ENCODE peak calls at places on chromosomes 3 and 15, in four cellular contexts. One of them, this sample, is unnamed.

GRCh38 chr15:74780983-74781672 is 752 bp upstream of the CSK start:
- DNase-seq in K562: peak; percentile 50
- DNase-seq in GM12891: no peak
- DNase-seq in GM12878: no peak
- DNase-seq in this sample: peak; percentile 96

GRCh38 chr15:25673351-25673750 is 189.8 kb downstream of the ATP10A start:
- DNase-seq in K562: no peak
- DNase-seq in GM12891: no peak
- DNase-seq in GM12878: no peak
- DNase-seq in this sample: no peak

GRCh38 chr3:153768559-153769469 is 352.4 kb upstream of the ARHGEF26 start:
- DNase-seq in K562: peak; percentile 55
- DNase-seq in GM12891: peak; percentile 19
- DNase-seq in GM12878: peak; percentile 9
- DNase-seq in this sample: peak; percentile 21

GRCh38 chr3:108293858-108294257 is 2.5 kb upstream of the HHLA2 start:
- DNase-seq in K562: no peak
- DNase-seq in GM12891: peak; percentile 19
- DNase-seq in GM12878: no peak
- DNase-seq in this sample: no peak

GRCh38 chr15:100663066-100663465 is 60.7 kb downstream of the ASB7 start:
- DNase-seq in K562: peak; percentile 13
- DNase-seq in GM12891: no peak
- DNase-seq in GM12878: no peak
- DNase-seq in this sample: no peak

GRCh38 chr3:15601399-15602145 is at the start of the genes BTD and HACL1:
- DNase-seq in K562: peak; percentile 99
- DNase-seq in GM12891: peak; percentile 73
- DNase-seq in GM12878: peak; percentile 99
- DNase-seq in this sample: peak; percentile 96

GRCh38 chr3:123287962-123288302 is 86.2 kb downstream of the SEC22A start:
- DNase-seq in K562: no peak
- DNase-seq in GM12891: no peak
- DNase-seq in GM12878: no peak
- DNase-seq in this sample: no peak

GRCh38 chr3:188915137-188915536 is 256.6 kb upstream of the TPRG1 start:
- DNase-seq in K562: no peak
- DNase-seq in GM12891: no peak
- DNase-seq in GM12878: no peak
- DNase-seq in this sample: no peak

GRCh38 chr15:69478259-69478687 is 25.7 kb downstream of the RPLP1 start:
- DNase-seq in K562: peak; percentile 65
- DNase-seq in GM12891: peak; percentile 51
- DNase-seq in GM12878: no peak
- DNase-seq in this sample: peak; percentile 37

GRCh38 chr3:45772341-45773035 is 23.8 kb downstream of the SLC6A20 start:
- DNase-seq in K562: no peak
- DNase-seq in GM12891: no peak
- DNase-seq in GM12878: no peak
- DNase-seq in this sample: no peak

GRCh38 chr3:115470254-115470653 is 153.1 kb upstream of the GAP43 start:
- DNase-seq in K562: no peak
- DNase-seq in GM12891: no peak
- DNase-seq in GM12878: no peak
- DNase-seq in this sample: no peak

GRCh38 chr3:65854606-65855304 is 184.0 kb downstream of the MAGI1 start:
- DNase-seq in K562: no peak
- DNase-seq in GM12891: no peak
- DNase-seq in GM12878: no peak
- DNase-seq in this sample: no peak

GRCh38 chr15:53861792-53862191 is 102.3 kb upstream of the WDR72 start:
- DNase-seq in K562: no peak
- DNase-seq in GM12891: no peak
- DNase-seq in GM12878: no peak
- DNase-seq in this sample: no peak

GRCh38 chr3:16374047-16375019 is 109.3 kb downstream of the OXNAD1 start:
- DNase-seq in K562: no peak
- DNase-seq in GM12891: no peak
- DNase-seq in GM12878: no peak
- DNase-seq in this sample: no peak

GRCh38 chr3:30501526-30501925 is 104.9 kb upstream of the TGFBR2 start:
- DNase-seq in K562: no peak
- DNase-seq in GM12891: no peak
- DNase-seq in GM12878: no peak
- DNase-seq in this sample: no peak

GRCh38 chr3:29711255-29711771 is 430.4 kb downstream of the RBMS3 start:
- DNase-seq in K562: no peak
- DNase-seq in GM12891: no peak
- DNase-seq in GM12878: no peak
- DNase-seq in this sample: no peak

GRCh38 chr3:12005951-12006625 is 1.9 kb downstream of the SYN2 start:
- DNase-seq in K562: no peak
- DNase-seq in GM12891: no peak
- DNase-seq in GM12878: no peak
- DNase-seq in this sample: no peak

GRCh38 chr3:52493232-52494017 is 1.7 kb upstream of the STAB1 start:
- DNase-seq in K562: no peak
- DNase-seq in GM12891: no peak
- DNase-seq in GM12878: no peak
- DNase-seq in this sample: no peak

GRCh38 chr15:60510006-60510405 is 31.1 kb upstream of the ICE2 start:
- DNase-seq in K562: no peak
- DNase-seq in GM12891: no peak
- DNase-seq in GM12878: no peak
- DNase-seq in this sample: no peak

GRCh38 chr3:119538772-119539171 is 20.6 kb downstream of the CD80 start:
- DNase-seq in K562: no peak
- DNase-seq in GM12891: no peak
- DNase-seq in GM12878: no peak
- DNase-seq in this sample: no peak

GRCh38 chr3:33047842-33048834 is 48.8 kb downstream of the GLB1 start:
- DNase-seq in K562: no peak
- DNase-seq in GM12891: no peak
- DNase-seq in GM12878: no peak
- DNase-seq in this sample: no peak
- TF ChIP-seq SPI1 in K562: no peak
- TF ChIP-seq SPI1 in GM12891: peak; percentile 94
- TF ChIP-seq SPI1 in GM12878: peak; percentile 91
- TF ChIP-seq SPI1 in this sample: no peak

DNA sequence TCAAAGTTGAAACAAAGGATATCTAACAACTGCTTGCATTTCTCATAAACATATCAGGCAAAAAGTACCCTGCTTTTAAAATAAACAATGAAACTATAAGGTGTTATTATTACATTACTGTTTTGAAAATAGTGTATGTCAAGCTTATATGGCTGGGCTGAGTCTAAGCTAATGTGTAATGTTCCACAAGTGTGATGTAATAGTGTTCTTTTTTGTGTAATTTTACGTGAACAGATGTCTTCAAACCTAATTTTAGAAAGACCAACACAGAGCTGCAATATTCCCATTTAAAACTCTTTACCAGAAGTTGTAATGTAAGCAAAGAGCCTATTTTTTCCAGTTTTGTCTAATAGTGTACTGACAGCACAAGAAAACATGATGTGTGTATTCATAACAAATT is 34.0 kb downstream of the MINDY2 start:
- DNase-seq in K562: no peak
- DNase-seq in GM12891: no peak
- DNase-seq in GM12878: no peak
- DNase-seq in this sample: no peak
- TF ChIP-seq SPI1 in K562: no peak
- TF ChIP-seq SPI1 in GM12891: no peak
- TF ChIP-seq SPI1 in GM12878: no peak
- TF ChIP-seq SPI1 in this sample: no peak

GRCh38 chr15:58462973-58463663 is 31.3 kb downstream of the LIPC start:
- DNase-seq in K562: no peak
- DNase-seq in GM12891: no peak
- DNase-seq in GM12878: no peak
- DNase-seq in this sample: no peak
- TF ChIP-seq SPI1 in K562: no peak
- TF ChIP-seq SPI1 in GM12891: no peak
- TF ChIP-seq SPI1 in GM12878: no peak
- TF ChIP-seq SPI1 in this sample: no peak

DNA sequence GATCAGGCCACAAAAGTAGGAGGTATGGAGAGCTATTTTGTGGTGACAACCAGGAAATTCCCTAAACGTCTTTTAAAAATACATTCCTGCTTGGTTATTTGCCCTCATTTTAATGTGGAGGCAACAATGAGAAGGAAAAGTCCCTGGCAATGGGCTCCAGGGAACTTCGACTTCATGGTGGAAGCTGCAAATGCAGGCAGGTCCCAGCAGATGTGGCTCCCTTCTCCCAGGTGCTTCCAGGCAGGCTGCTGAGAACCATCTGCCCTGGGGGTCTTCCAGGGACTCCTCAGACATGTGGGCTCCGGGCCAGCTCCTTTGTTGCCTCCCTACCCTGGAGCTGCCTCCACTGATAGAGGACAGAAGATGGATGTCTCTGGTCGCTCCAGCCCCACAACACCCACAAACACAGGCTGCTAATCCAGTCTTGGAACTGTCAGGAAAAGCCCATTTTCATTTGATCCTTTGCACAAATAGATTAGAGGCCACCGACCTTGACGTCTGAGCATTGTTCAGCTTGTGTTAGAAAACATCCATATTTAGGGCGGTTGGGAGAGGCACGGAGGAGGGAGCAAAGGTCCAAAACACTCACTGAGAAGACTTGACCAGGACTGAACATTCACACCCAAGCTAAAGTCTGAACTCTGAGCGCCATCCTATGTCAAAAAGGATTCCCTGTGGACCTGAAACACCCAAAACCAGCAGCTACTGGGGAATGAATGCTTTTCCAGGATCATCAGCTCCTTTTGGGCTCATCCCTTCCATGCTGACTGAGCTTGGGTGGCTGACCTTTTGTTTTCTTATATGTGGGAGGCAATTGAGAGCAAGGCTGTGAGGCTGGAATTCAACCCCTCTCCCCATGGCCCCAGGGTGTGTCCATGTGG is 30.2 kb upstream of the SLCO2A1 start:
- DNase-seq in K562: no peak
- DNase-seq in GM12891: no peak
- DNase-seq in GM12878: no peak
- DNase-seq in this sample: no peak
- TF ChIP-seq SPI1 in K562: no peak
- TF ChIP-seq SPI1 in GM12891: no peak
- TF ChIP-seq SPI1 in GM12878: no peak
- TF ChIP-seq SPI1 in this sample: no peak

GRCh38 chr3:63995056-63995576 is 28.2 kb downstream of the PSMD6 start:
- DNase-seq in K562: no peak
- DNase-seq in GM12891: no peak
- DNase-seq in GM12878: no peak
- DNase-seq in this sample: peak; percentile 58
- TF ChIP-seq SPI1 in K562: no peak
- TF ChIP-seq SPI1 in GM12891: no peak
- TF ChIP-seq SPI1 in GM12878: no peak
- TF ChIP-seq SPI1 in this sample: no peak

GRCh38 chr3:195153121-195153520 is 117.8 kb downstream of the XXYLT1 start:
- DNase-seq in K562: no peak
- DNase-seq in GM12891: no peak
- DNase-seq in GM12878: no peak
- DNase-seq in this sample: no peak
- TF ChIP-seq SPI1 in K562: no peak
- TF ChIP-seq SPI1 in GM12891: no peak
- TF ChIP-seq SPI1 in GM12878: no peak
- TF ChIP-seq SPI1 in this sample: no peak